ENCODE peak calls at places on chromosomes 3 and 15, in nine cellular contexts. One of them, this sample, is unnamed.
A peak's percentile ranks its signal among the peaks of the same experiment; 100 is the strongest.

GRCh38 chr15:93072440-93073394 is 16.3 kb downstream of the RGMA start:
- DNase-seq in brain microvascular endothelial cell: peak; percentile 25
- DNase-seq in GM06990: no peak
- DNase-seq in stimulated activated CD8-positive, alpha-beta memory T cell treated with anti-CD3 and anti-CD28 coated beads, Interleukin-15, amount 100 ng/mL, for 1 hour: no peak
- DNase-seq in AG08395: peak; percentile 69
- DNase-seq in NCI-H446: no peak
- DNase-seq in foreskin keratinocyte: no peak
- DNase-seq in CD4-positive, alpha-beta T cell: no peak
- DNase-seq in KG1: no peak
- DNase-seq in this sample: no peak

GRCh38 chr3:139540686-139541085 is 1.1 kb upstream of the RBP1 start:
- DNase-seq in brain microvascular endothelial cell: no peak
- DNase-seq in GM06990: no peak
- DNase-seq in stimulated activated CD8-positive, alpha-beta memory T cell treated with anti-CD3 and anti-CD28 coated beads, Interleukin-15, amount 100 ng/mL, for 1 hour: no peak
- DNase-seq in AG08395: no peak
- DNase-seq in NCI-H446: no peak
- DNase-seq in foreskin keratinocyte: no peak
- DNase-seq in CD4-positive, alpha-beta T cell: no peak
- DNase-seq in KG1: no peak
- DNase-seq in this sample: no peak

GRCh38 chr3:133038731-133039398 is 674 bp downstream of the TMEM108 start:
- DNase-seq in brain microvascular endothelial cell: peak; percentile 3
- DNase-seq in GM06990: peak; percentile 7
- DNase-seq in stimulated activated CD8-positive, alpha-beta memory T cell treated with anti-CD3 and anti-CD28 coated beads, Interleukin-15, amount 100 ng/mL, for 1 hour: no peak
- DNase-seq in AG08395: peak; percentile 13
- DNase-seq in NCI-H446: peak; percentile 40
- DNase-seq in foreskin keratinocyte: no peak
- DNase-seq in CD4-positive, alpha-beta T cell: no peak
- DNase-seq in KG1: no peak
- DNase-seq in this sample: no peak

GRCh38 chr15:59278120-59278519 is 71.5 kb downstream of the LDHAL6B start:
- DNase-seq in brain microvascular endothelial cell: no peak
- DNase-seq in GM06990: no peak
- DNase-seq in stimulated activated CD8-positive, alpha-beta memory T cell treated with anti-CD3 and anti-CD28 coated beads, Interleukin-15, amount 100 ng/mL, for 1 hour: no peak
- DNase-seq in AG08395: no peak
- DNase-seq in NCI-H446: no peak
- DNase-seq in foreskin keratinocyte: no peak
- DNase-seq in CD4-positive, alpha-beta T cell: no peak
- DNase-seq in KG1: no peak
- DNase-seq in this sample: no peak

GRCh38 chr15:25182736-25183445 is 228.1 kb downstream of the SNRPN start:
- DNase-seq in brain microvascular endothelial cell: no peak
- DNase-seq in GM06990: no peak
- DNase-seq in stimulated activated CD8-positive, alpha-beta memory T cell treated with anti-CD3 and anti-CD28 coated beads, Interleukin-15, amount 100 ng/mL, for 1 hour: no peak
- DNase-seq in AG08395: no peak
- DNase-seq in NCI-H446: no peak
- DNase-seq in foreskin keratinocyte: no peak
- DNase-seq in CD4-positive, alpha-beta T cell: no peak
- DNase-seq in KG1: no peak
- DNase-seq in this sample: no peak

GRCh38 chr3:181694805-181695660 is 16.7 kb upstream of the SOX2 start:
- DNase-seq in brain microvascular endothelial cell: no peak
- DNase-seq in GM06990: no peak
- DNase-seq in stimulated activated CD8-positive, alpha-beta memory T cell treated with anti-CD3 and anti-CD28 coated beads, Interleukin-15, amount 100 ng/mL, for 1 hour: no peak
- DNase-seq in AG08395: no peak
- DNase-seq in NCI-H446: no peak
- DNase-seq in foreskin keratinocyte: peak; percentile 24
- DNase-seq in CD4-positive, alpha-beta T cell: no peak
- DNase-seq in KG1: no peak
- DNase-seq in this sample: no peak

GRCh38 chr3:138479355-138479964 is 45.0 kb downstream of the ESYT3 start:
- DNase-seq in brain microvascular endothelial cell: peak; percentile 40
- DNase-seq in GM06990: no peak
- DNase-seq in stimulated activated CD8-positive, alpha-beta memory T cell treated with anti-CD3 and anti-CD28 coated beads, Interleukin-15, amount 100 ng/mL, for 1 hour: no peak
- DNase-seq in AG08395: peak; percentile 49
- DNase-seq in NCI-H446: peak; percentile 66
- DNase-seq in foreskin keratinocyte: peak; percentile 26
- DNase-seq in CD4-positive, alpha-beta T cell: no peak
- DNase-seq in KG1: no peak
- DNase-seq in this sample: peak; percentile 22

GRCh38 chr15:37824717-37825382 is 109.6 kb upstream of the TMCO5A start:
- DNase-seq in brain microvascular endothelial cell: peak; percentile 97
- DNase-seq in GM06990: no peak
- DNase-seq in stimulated activated CD8-positive, alpha-beta memory T cell treated with anti-CD3 and anti-CD28 coated beads, Interleukin-15, amount 100 ng/mL, for 1 hour: no peak
- DNase-seq in AG08395: peak; percentile 94
- DNase-seq in NCI-H446: no peak
- DNase-seq in foreskin keratinocyte: peak; percentile 89
- DNase-seq in CD4-positive, alpha-beta T cell: no peak
- DNase-seq in KG1: peak; percentile 27
- DNase-seq in this sample: peak; percentile 93

GRCh38 chr3:111362286-111363009 is 179.5 kb upstream of the CD96 start:
- DNase-seq in brain microvascular endothelial cell: peak; percentile 4
- DNase-seq in GM06990: no peak
- DNase-seq in stimulated activated CD8-positive, alpha-beta memory T cell treated with anti-CD3 and anti-CD28 coated beads, Interleukin-15, amount 100 ng/mL, for 1 hour: no peak
- DNase-seq in AG08395: no peak
- DNase-seq in NCI-H446: no peak
- DNase-seq in foreskin keratinocyte: no peak
- DNase-seq in CD4-positive, alpha-beta T cell: no peak
- DNase-seq in KG1: no peak
- DNase-seq in this sample: no peak

GRCh38 chr15:85149460-85150129 is 167.9 kb downstream of the PDE8A start:
- DNase-seq in brain microvascular endothelial cell: no peak
- DNase-seq in GM06990: no peak
- DNase-seq in stimulated activated CD8-positive, alpha-beta memory T cell treated with anti-CD3 and anti-CD28 coated beads, Interleukin-15, amount 100 ng/mL, for 1 hour: no peak
- DNase-seq in AG08395: no peak
- DNase-seq in NCI-H446: no peak
- DNase-seq in foreskin keratinocyte: no peak
- DNase-seq in CD4-positive, alpha-beta T cell: no peak
- DNase-seq in KG1: no peak
- DNase-seq in this sample: no peak